ENCODE peak calls at places on chromosomes 16 and 17, in ten cellular contexts. Z, M, W, K, S, L, N, F, H and Y are unnamed samples.
A peak's percentile ranks its signal among the peaks of the same experiment; 100 is the strongest.

GRCh38 chr16:52976539-52977167 is 76.0 kb downstream of the CHD9NB start:
- DNase-seq in W (peak; percentile 51), N (peak; percentile 43), M (peak; percentile 37), S (peak; percentile 22), L (no peak), H (no peak), Z (no peak), F (peak; percentile 52), K (peak; percentile 38), Y (no peak)

GRCh38 chr16:14427371-14427948 is 202.6 kb downstream of the PARN start:
- DNase-seq in Z (no peak), K (peak; percentile 16), F (peak; percentile 32), W (no peak), H (no peak), L (no peak), S (peak; percentile 31), M (no peak), N (peak; percentile 44), Y (no peak)

GRCh38 chr16:46673320-46674013 is 15.5 kb downstream of the VPS35 start:
- DNase-seq in Z (no peak), K (peak; percentile 60), S (peak; percentile 69), H (peak; percentile 25), N (peak; percentile 86), L (peak; percentile 25), M (peak; percentile 66), W (peak; percentile 77), F (peak; percentile 52), Y (no peak)

GRCh38 chr17:80198144-80198661 is 21.9 kb downstream of the SGSH start:
- DNase-seq in H (no peak), M (no peak), Z (no peak), S (no peak), F (no peak), N (no peak), W (no peak), L (no peak), K (no peak), Y (no peak)

GRCh38 chr16:21302898-21303528 is 24.9 kb upstream of the CRYM start:
- DNase-seq in S (peak; percentile 93), H (no peak), W (peak; percentile 30), N (peak; percentile 86), K (peak; percentile 69), Z (no peak), F (peak; percentile 99), M (no peak), L (no peak), Y (no peak)

GRCh38 chr16:5030251-5030870 is 3.4 kb downstream of the NAGPA start:
- DNase-seq in H (no peak), S (no peak), K (no peak), W (no peak), F (no peak), L (no peak), M (no peak), Z (no peak), N (no peak), Y (no peak)

GRCh38 chr17:52721932-52722331 is 563.4 kb upstream of the CA10 start:
- DNase-seq in F (no peak), M (no peak), S (no peak), K (no peak), L (no peak), N (no peak), Z (no peak), W (no peak), H (no peak), Y (no peak)

GRCh38 chr16:56389554-56389953 is 35.8 kb downstream of the AMFR start:
- DNase-seq in K (peak; percentile 46), M (no peak), Z (no peak), W (peak; percentile 50), H (no peak), S (peak; percentile 100), N (peak; percentile 97), L (no peak), F (peak; percentile 75), Y (no peak)

GRCh38 chr16:78523212-78523995 is 423.9 kb downstream of the WWOX start:
- DNase-seq in K (no peak), H (no peak), Z (no peak), F (no peak), W (no peak), N (no peak), M (no peak), L (no peak), S (no peak), Y (no peak)

GRCh38 chr16:75038036-75038959 is 39.5 kb downstream of the ZNRF1 start:
- DNase-seq in W (peak; percentile 78), M (no peak), F (no peak), Z (no peak), N (peak; percentile 77), L (no peak), K (no peak), H (no peak), S (peak; percentile 68), Y (no peak)

GRCh38 chr16:65227041-65227835 is 105.4 kb upstream of the CDH11 start:
- DNase-seq in K (no peak), H (no peak), Z (no peak), S (no peak), F (no peak), W (no peak), M (no peak), N (no peak), L (no peak), Y (no peak)

GRCh38 chr17:56300191-56300590 is 146.9 kb downstream of the ANKFN1 start:
- DNase-seq in M (no peak), K (no peak), W (no peak), S (no peak), Z (no peak), H (no peak), N (no peak), L (no peak), F (no peak), Y (no peak)

GRCh38 chr17:71118039-71118438 is 948.7 kb downstream of the KCNJ2 start:
- DNase-seq in L (no peak), S (peak; percentile 18), F (peak; percentile 62), M (no peak), K (peak; percentile 89), H (no peak), Z (no peak), W (no peak), N (peak; percentile 26), Y (no peak)

GRCh38 chr17:17018612-17019429 is 23.4 kb upstream of the MPRIP start:
- DNase-seq in W (no peak), Z (no peak), L (peak; percentile 91), N (no peak), H (no peak), K (peak; percentile 91), F (no peak), M (no peak), S (no peak), Y (no peak)

GRCh38 chr16:19424478-19424877 is 6.8 kb downstream of the TMC5 start:
- DNase-seq in H (no peak), N (no peak), S (no peak), L (no peak), K (peak; percentile 17), M (no peak), F (no peak), W (no peak), Z (no peak), Y (no peak)

DNA sequence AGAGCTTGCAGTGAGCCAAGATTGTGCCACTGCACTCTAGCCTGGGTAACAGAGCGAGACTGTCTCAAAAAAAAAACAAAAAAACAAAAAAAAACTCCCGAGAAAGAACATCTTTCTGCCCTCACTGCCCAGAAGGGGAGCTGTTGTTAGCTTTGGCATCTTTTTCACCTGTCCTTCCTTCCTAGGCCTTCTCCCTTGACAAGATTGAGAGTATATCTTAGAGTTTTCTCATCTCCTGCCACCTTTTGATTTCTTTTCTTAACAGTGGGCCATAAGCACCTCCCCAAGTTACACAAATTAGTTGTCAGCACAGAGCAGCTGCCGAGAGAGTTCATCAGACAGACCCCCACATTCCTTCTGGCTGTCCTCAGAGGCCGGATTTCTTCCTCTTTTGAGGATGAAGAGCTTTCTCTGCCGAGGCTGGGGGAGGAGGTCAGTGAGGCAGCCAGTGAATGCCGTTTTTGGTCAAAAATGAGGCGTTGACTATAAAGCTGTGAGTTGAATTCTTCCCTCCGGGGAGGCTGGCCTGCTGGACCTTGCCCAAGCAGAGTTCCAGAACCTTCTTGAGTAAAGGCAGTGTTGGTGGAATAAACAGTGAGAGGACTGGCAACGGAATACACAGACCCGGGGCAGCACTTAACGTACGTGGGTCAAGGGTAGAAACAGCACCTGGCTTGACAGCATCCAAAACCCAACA is 127.0 kb downstream of the ABCC6 start:
- DNase-seq in N (peak; percentile 86), H (peak; percentile 27), L (peak; percentile 24), Z (peak; percentile 84), M (no peak), F (no peak), S (peak; percentile 82), K (no peak), W (peak; percentile 74), Y (no peak)
- TF ChIP-seq CTCF in N (peak; percentile 58), H (no peak), L (no peak), Z (peak; percentile 25), M (no peak), F (peak; percentile 18), S (peak; percentile 44), K (no peak), W (peak; percentile 46), Y (no peak)

DNA sequence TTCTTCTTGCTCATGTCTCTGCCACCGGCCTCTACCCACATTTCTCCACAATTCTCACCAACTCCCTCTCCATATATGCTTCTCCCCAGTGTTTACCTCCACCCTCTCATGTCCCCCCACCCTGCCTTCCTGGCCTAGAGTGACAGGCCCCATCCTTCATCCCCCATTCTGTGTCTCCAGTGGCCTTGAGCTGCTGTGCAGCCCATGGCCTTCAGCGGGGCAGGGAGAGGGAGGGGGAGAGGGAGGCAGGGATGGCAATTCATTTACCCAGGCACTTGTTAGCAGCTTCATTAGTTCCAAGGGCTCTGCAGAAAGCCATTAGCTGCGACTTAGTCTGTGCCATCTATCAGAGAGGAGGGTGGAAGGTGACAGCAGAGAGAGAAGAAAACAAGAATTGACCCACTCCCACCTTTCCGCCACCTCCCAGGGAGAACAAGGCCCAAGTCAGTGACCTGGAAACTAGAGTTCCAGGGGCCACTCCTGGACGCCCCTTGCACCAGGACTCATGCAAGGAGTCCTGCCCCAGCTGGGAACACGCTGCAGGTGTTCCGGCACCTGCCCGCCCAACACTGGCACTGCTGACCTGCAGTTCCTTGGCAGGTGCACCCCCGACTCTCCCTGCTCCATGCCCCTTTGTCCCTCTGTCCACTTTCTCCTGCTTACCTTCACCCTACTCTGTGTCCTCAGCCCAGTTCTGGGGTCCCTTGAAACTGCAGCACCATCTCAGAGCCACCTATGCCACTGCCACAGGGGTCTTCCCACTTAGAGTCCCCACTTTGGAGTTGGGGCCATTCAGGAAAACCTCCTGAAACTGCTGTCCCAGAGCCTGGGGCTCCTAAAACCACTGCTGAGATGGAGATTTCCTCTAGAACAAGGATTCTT is 23.5 kb upstream of the PYY start:
- DNase-seq in Z (no peak), W (no peak), L (no peak), F (no peak), N (no peak), S (no peak), M (no peak), H (no peak), K (no peak), Y (no peak)
- TF ChIP-seq CTCF in Z (no peak), W (no peak), L (no peak), F (no peak), N (no peak), S (no peak), M (no peak), H (no peak), K (no peak), Y (no peak)

GRCh38 chr16:67246081-67246944 is 968 bp downstream of the FHOD1 start:
- DNase-seq in M (peak; percentile 76), S (peak; percentile 85), F (peak; percentile 88), L (peak; percentile 89), N (peak; percentile 97), W (peak; percentile 94), H (peak; percentile 83), Z (peak; percentile 77), K (peak; percentile 83), Y (peak; percentile 34)
- TF ChIP-seq CTCF in M (peak; percentile 42), S (peak; percentile 42), F (peak; percentile 3), L (peak; percentile 42), N (peak; percentile 60), W (peak; percentile 58), H (peak; percentile 33), Z (no peak), K (peak; percentile 43), Y (peak; percentile 41)

GRCh38 chr16:67865318-67865717 is 7.5 kb upstream of the EDC4 start:
- DNase-seq in N (peak; percentile 50), S (peak; percentile 26), L (no peak), K (peak; percentile 45), H (peak; percentile 28), M (no peak), W (peak; percentile 57), Z (no peak), F (peak; percentile 34), Y (no peak)
- TF ChIP-seq CTCF in N (peak; percentile 57), S (peak; percentile 50), L (peak; percentile 16), K (peak; percentile 64), H (no peak), M (peak; percentile 42), W (peak; percentile 48), Z (peak; percentile 10), F (peak; percentile 34), Y (peak; percentile 45)